ENCODE peak calls at places on chromosomes 2 and 18, in six cellular contexts. U is GM20000, G is dorsolateral prefrontal cortex, K is fibroblast of pulmonary artery, H is mesothelial cell of epicardium, Q is psoas muscle. B is an unnamed sample.

GRCh38 chr2:181780159-181781081 is 100.1 kb upstream of the NEUROD1 start:
- DNase-seq in G (no peak), H (no peak), K (peak), Q (no peak), U (no peak), B (no peak)

GRCh38 chr18:76394780-76395476 is 100.1 kb downstream of the ZNF516 start:
- DNase-seq in U (no peak), Q (no peak), H (no peak), K (no peak), G (no peak), B (no peak)

GRCh38 chr2:198116652-198117175 is 312.3 kb downstream of the PLCL1 start:
- DNase-seq in K (peak), H (no peak), G (no peak), Q (no peak), U (no peak), B (no peak)

GRCh38 chr2:121771976-121772742 is 16.7 kb downstream of the TSN start:
- DNase-seq in H (no peak), K (peak), G (no peak), Q (no peak), U (no peak), B (no peak)

GRCh38 chr2:119485336-119486110 is 38.8 kb downstream of the SCTR start:
- DNase-seq in K (no peak), Q (peak), G (no peak), U (no peak), H (no peak), B (no peak)

GRCh38 chr2:47636596-47636995 is 146.3 kb upstream of the MSH6 start:
- DNase-seq in H (no peak), K (no peak), Q (no peak), U (no peak), G (no peak), B (no peak)

GRCh38 chr2:241558532-241559488 is at the start of gene BOK:
- DNase-seq in H (no peak), K (peak), Q (no peak), G (peak), U (no peak), B (no peak)

GRCh38 chr18:9810994-9811393 is 74.8 kb upstream of the TXNDC2 start:
- DNase-seq in Q (peak), G (no peak), U (no peak), K (no peak), H (no peak), B (no peak)

GRCh38 chr2:227627769-227628168 is 10.5 kb downstream of the SCYGR4 start:
- DNase-seq in Q (no peak), H (no peak), K (no peak), G (no peak), U (peak), B (no peak)

GRCh38 chr2:38791747-38792146 is 13.7 kb downstream of the GEMIN6 start:
- DNase-seq in K (no peak), U (no peak), G (no peak), Q (no peak), H (no peak), B (no peak)

GRCh38 chr2:240322991-240323390 is 112.5 kb upstream of the GPC1 start:
- DNase-seq in U (no peak), K (no peak), G (no peak), H (peak), Q (no peak), B (no peak)

GRCh38 chr2:96139181-96139758 is 968 bp upstream of the ASTL start:
- DNase-seq in G (no peak), U (no peak), H (no peak), K (no peak), Q (no peak), B (no peak)

GRCh38 chr18:44887227-44887631 is 206.5 kb downstream of the SETBP1 start:
- DNase-seq in Q (no peak), G (no peak), U (peak), H (no peak), K (peak), B (no peak)

GRCh38 chr2:7919510-7919909 is 762.3 kb upstream of the ID2 start:
- DNase-seq in G (no peak), Q (no peak), K (no peak), H (no peak), U (no peak), B (no peak)

GRCh38 chr2:180352620-180353019 is 345.5 kb upstream of the CWC22 start:
- DNase-seq in K (no peak), H (no peak), Q (no peak), U (no peak), G (no peak), B (no peak)

GRCh38 chr2:231713738-231714638 is 5.7 kb downstream of the PTMA start:
- DNase-seq in G (peak), K (peak), H (peak), Q (peak), U (peak), B (peak)

GRCh38 chr2:22894761-22895160 is 490.2 kb upstream of the KLHL29 start:
- DNase-seq in G (no peak), Q (no peak), U (no peak), H (no peak), K (no peak), B (no peak)

GRCh38 chr2:189524746-189525145 is 55.8 kb downstream of the SLC40A1 start:
- DNase-seq in Q (no peak), H (no peak), U (no peak), G (no peak), K (no peak), B (no peak)

GRCh38 chr2:58479557-58480120 is 238.5 kb upstream of the FANCL start:
- DNase-seq in Q (no peak), G (no peak), U (no peak), H (no peak), K (no peak), B (no peak)

GRCh38 chr18:63646916-63647315 is 2.9 kb upstream of the SERPINB4 start:
- DNase-seq in U (no peak), K (peak), Q (no peak), H (no peak), G (no peak), B (no peak)

GRCh38 chr2:3377612-3378432 is at the start of gene EIPR1:
- DNase-seq in U (peak), H (peak), Q (peak), G (peak), K (peak), B (peak)
- TF ChIP-seq CTCF in U (no peak), H (no peak), Q (peak), G (no peak), K (no peak), B (no peak)

DNA sequence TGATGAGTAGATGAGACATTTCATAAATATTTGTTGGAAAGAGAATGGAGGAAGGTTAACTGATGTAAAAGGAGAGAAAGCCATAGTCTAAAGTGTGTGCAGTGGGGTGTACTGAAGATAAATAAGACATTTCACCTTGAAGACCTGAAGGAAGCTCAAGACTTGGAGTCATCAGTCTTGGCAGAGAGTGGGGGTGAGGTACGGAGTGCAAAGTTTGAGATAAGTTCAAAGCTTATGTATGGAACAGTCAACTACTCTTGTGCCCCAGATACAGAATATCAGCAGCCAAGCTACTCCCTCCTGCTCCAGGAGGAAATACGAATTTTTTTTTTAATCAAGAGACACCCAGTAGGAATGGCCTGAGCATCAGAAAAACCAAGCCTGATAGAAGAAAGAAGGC is 30.3 kb upstream of the NEMP2 start:
- DNase-seq in K (no peak), G (no peak), Q (no peak), H (no peak), U (no peak), B (no peak)
- TF ChIP-seq CTCF in K (no peak), G (no peak), Q (no peak), H (no peak), U (no peak), B (no peak)

GRCh38 chr2:196171946-196172345 is 568 bp upstream of the STK17B start:
- DNase-seq in K (no peak), H (no peak), G (no peak), Q (no peak), U (no peak), B (no peak)

GRCh38 chr2:196170681-196171247 is 614 bp downstream of the STK17B start:
- DNase-seq in Q (peak), G (no peak), U (no peak), H (no peak), K (peak), B (no peak)

GRCh38 chr2:196170202-196170680 is 1.1 kb downstream of the STK17B start:
- DNase-seq in G (no peak), H (no peak), K (peak), U (peak), Q (no peak), B (no peak)

GRCh38 chr2:196172976-196173375 is 1.6 kb upstream of the STK17B start:
- DNase-seq in H (no peak), G (no peak), Q (no peak), U (no peak), K (no peak), B (no peak)

GRCh38 chr2:196171248-196171871 is at the start of gene STK17B:
- DNase-seq in Q (peak), G (peak), H (peak), U (peak), K (peak), B (peak)
- TF ChIP-seq CTCF in Q (no peak), G (peak), H (no peak), U (no peak), K (no peak), B (no peak)

DNA sequence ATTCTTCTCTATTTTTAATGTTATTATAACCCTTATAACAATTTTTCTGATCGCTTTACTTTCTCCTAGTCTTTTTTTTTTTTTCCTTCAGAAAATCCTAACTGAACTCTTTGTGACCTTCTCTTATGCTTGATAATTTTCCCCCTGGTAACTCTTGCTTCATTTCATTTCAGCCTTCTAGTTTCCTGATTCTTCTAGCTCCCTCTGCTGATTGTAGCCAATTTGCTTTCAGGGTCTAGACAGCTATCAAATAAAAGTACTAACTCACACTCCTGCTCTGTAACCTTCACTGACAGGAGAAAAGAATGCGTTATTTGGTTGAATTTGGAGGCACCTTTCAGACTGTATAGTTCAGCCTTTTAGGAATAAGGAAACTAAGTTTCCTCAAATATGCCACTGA is 99.5 kb downstream of the RBM43 start:
- DNase-seq in K (peak), H (no peak), G (no peak), Q (no peak), U (no peak), B (no peak)
- TF ChIP-seq CTCF in K (peak), H (no peak), G (peak), Q (no peak), U (no peak), B (no peak)

DNA sequence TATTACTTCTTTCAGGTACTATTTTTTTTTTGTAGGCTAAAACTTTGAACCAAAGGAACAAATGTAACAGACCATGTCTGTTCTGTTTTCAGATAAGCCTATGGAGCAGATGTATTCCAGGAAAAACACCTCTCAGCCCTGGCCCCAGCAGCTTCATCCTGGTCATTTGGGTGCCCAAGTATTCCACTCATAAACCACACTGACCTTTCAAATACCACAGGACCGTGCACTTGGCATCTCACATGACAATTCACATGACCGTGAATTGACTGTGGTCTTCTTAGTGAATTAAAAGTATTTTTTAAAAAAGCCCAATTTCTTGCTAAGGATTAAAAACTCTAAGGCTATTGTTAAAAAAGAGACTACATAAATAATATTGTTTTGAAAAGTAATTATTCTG is 50.2 kb downstream of the SMIM21 start:
- DNase-seq in H (no peak), K (no peak), G (no peak), U (no peak), Q (no peak), B (no peak)
- TF ChIP-seq CTCF in H (no peak), K (no peak), G (no peak), U (no peak), Q (no peak), B (no peak)

DNA sequence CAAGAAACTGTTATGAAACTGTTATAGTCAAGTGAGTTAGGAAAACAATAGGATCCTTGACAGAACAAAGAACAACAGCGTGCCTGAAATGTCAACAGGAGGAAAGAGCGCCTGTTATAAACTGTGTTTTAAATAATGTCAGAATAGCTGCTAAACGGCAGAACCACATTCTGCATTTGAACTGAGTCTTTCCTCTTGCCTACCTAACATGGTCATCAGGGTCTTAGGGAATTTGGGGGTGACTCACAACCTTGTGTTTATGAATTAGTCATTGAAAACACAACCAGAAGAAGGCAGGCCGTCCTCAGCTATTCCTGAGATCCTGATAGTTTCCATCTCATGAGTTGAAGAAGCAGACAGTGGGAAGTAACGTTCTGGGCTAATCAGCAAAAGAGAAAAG is 222.0 kb upstream of the FN1 start:
- DNase-seq in H (no peak), Q (no peak), G (no peak), K (peak), U (no peak), B (no peak)
- TF ChIP-seq CTCF in H (no peak), Q (no peak), G (no peak), K (no peak), U (no peak), B (no peak)

B was measured in omental fat pad.